ENCODE peak calls at places on chromosomes 4 and X, in four cellular contexts. W is endothelial cell of umbilical vein, O is suprapubic skin, Z is A549. Y is an unnamed sample.

GRCh38 chr4:165379662-165380061 is 854 bp downstream of the CPE start:
- DNase-seq in O (no peak), W (no peak), Z (no peak), Y (no peak)

GRCh38 chr4:147339116-147339515 is 141.8 kb upstream of the EDNRA start:
- DNase-seq in O (no peak), W (no peak), Z (no peak), Y (no peak)

GRCh38 chr4:176198316-176198903 is 3.0 kb upstream of the SPATA4 start:
- DNase-seq in Z (no peak), W (no peak), O (no peak), Y (peak)

GRCh38 chr4:106584590-106584989 is 216.0 kb upstream of the GIMD1 start:
- DNase-seq in W (no peak), Z (no peak), O (no peak), Y (no peak)

GRCh38 chrX:103254171-103254824 is 657 bp downstream of the TCEAL8 start:
- DNase-seq in Z (peak), W (peak), O (no peak), Y (peak)

GRCh38 chrX:48473718-48473990 is 2.3 kb upstream of the FTSJ1 start:
- DNase-seq in O (no peak), W (no peak), Z (no peak), Y (no peak)

GRCh38 chrX:86171366-86171765 is 23.1 kb downstream of the DACH2 start:
- DNase-seq in Z (peak), W (peak), O (no peak), Y (no peak)

GRCh38 chr4:165011403-165011802 is 20.4 kb upstream of the TRIM60 start:
- DNase-seq in O (no peak), W (no peak), Z (no peak), Y (no peak)

GRCh38 chrX:155279873-155280272 is 15.6 kb upstream of the RAB39B start:
- DNase-seq in O (no peak), W (no peak), Z (no peak), Y (no peak)

GRCh38 chrX:21675931-21676330 is 17.8 kb upstream of the KLHL34 start:
- DNase-seq in Z (no peak), W (no peak), O (no peak), Y (no peak)

GRCh38 chr4:168831585-168831918 is 178.5 kb downstream of the CBR4 start:
- DNase-seq in W (no peak), Z (no peak), O (no peak), Y (no peak)

GRCh38 chrX:109987884-109988283 is 15.0 kb upstream of the TMEM164 start:
- DNase-seq in W (peak), Z (no peak), O (no peak), Y (no peak)

GRCh38 chr4:154506253-154506652 is 14.7 kb upstream of the DCHS2 start:
- DNase-seq in W (peak), O (no peak), Z (peak), Y (no peak)

GRCh38 chrX:122565952-122566351 is 618.1 kb upstream of the GRIA3 start:
- DNase-seq in Z (peak), O (no peak), W (no peak), Y (no peak)

GRCh38 chr4:26823583-26823982 is 37.1 kb upstream of the STIM2 start:
- DNase-seq in Z (no peak), O (no peak), W (no peak), Y (no peak)

GRCh38 chrX:148723551-148723950 is 223.1 kb downstream of the AFF2 start:
- DNase-seq in O (no peak), Z (no peak), W (no peak), Y (no peak)

GRCh38 chr4:52996261-52997131 is 134.4 kb downstream of the RASL11B start:
- DNase-seq in W (peak), O (no peak), Z (no peak), Y (no peak)

GRCh38 chrX:132815643-132816042 is 142.8 kb downstream of the HS6ST2 start:
- DNase-seq in W (no peak), O (no peak), Z (no peak), Y (no peak)

GRCh38 chrX:37350034-37350365 is 836 bp downstream of the PRRG1 start:
- DNase-seq in O (no peak), Z (peak), W (peak), Y (no peak)

GRCh38 chr4:1244978-1245471 is 3.9 kb downstream of the CTBP1 start:
- DNase-seq in Z (no peak), O (peak), W (no peak), Y (peak)

GRCh38 chr4:28092610-28093009 is 1232.0 kb downstream of the STIM2 start:
- DNase-seq in O (no peak), W (no peak), Z (no peak), Y (no peak)

GRCh38 chrX:63713510-63713909 is 71.5 kb downstream of the ARHGEF9 start:
- DNase-seq in W (peak), O (no peak), Z (no peak), Y (no peak)

GRCh38 chr4:185128272-185129119 is 14.6 kb upstream of the SLC25A4 start:
- DNase-seq in Z (peak), O (no peak), W (peak), Y (peak)

GRCh38 chrX:136067946-136068345 is 79.4 kb upstream of the FHL1 start:
- DNase-seq in O (no peak), Z (no peak), W (no peak), Y (no peak)

GRCh38 chr4:101528526-101528925 is 181.2 kb upstream of the PPP3CA start:
- DNase-seq in W (no peak), Z (no peak), O (no peak), Y (no peak)

GRCh38 chrX:118633530-118633929 is 93.9 kb upstream of the IL13RA1 start:
- DNase-seq in Z (no peak), W (no peak), O (no peak), Y (no peak)

GRCh38 chr4:1211951-1212545 is 36.9 kb downstream of the CTBP1 start:
- DNase-seq in O (no peak), W (no peak), Z (no peak), Y (peak)

GRCh38 chr4:113481820-113482219 is 279.7 kb downstream of the CAMK2D start:
- DNase-seq in Z (no peak), O (no peak), W (no peak), Y (no peak)

GRCh38 chr4:183118585-183118984 is 19.5 kb downstream of the WWC2 start:
- DNase-seq in O (no peak), Z (no peak), W (peak), Y (no peak)

GRCh38 chrX:153931151-153931550 is 3.7 kb downstream of the NAA10 start:
- DNase-seq in O (no peak), Z (no peak), W (no peak), Y (no peak)

GRCh38 chr4:175306436-175306835 is 388.3 kb downstream of the ADAM29 start:
- DNase-seq in W (no peak), Z (peak), O (no peak), Y (no peak)

GRCh38 chrX:121254336-121254735 is 206.9 kb downstream of the GLUD2 start:
- DNase-seq in O (no peak), Z (peak), W (no peak), Y (no peak)

GRCh38 chr4:4726051-4726450 is 133.4 kb upstream of the MSX1 start:
- DNase-seq in O (peak), W (no peak), Z (peak), Y (no peak)

GRCh38 chr4:74547042-74547441 is 102.1 kb downstream of the AREG start:
- DNase-seq in O (no peak), Z (no peak), W (peak), Y (no peak)

GRCh38 chr4:79341893-79342653 is 16.2 kb upstream of the NAA11 start:
- DNase-seq in Z (no peak), W (no peak), O (no peak), Y (no peak)

GRCh38 chr4:3660086-3660927 is 105.9 kb upstream of the ADRA2C start:
- DNase-seq in Z (no peak), O (no peak), W (no peak), Y (no peak)

GRCh38 chr4:140743194-140743931 is 12.8 kb downstream of the TBC1D9 start:
- DNase-seq in W (peak), Z (peak), O (no peak), Y (no peak)

GRCh38 chrX:17375361-17375630 is 296 bp downstream of the NHS start:
- DNase-seq in O (no peak), W (no peak), Z (no peak), Y (no peak)

GRCh38 chrX:17376381-17377046 is 1.5 kb downstream of the NHS start:
- DNase-seq in Z (peak), W (no peak), O (no peak), Y (no peak)

GRCh38 chrX:17374619-17375360 is at the start of gene NHS:
- DNase-seq in Z (peak), O (no peak), W (peak), Y (peak)

GRCh38 chrX:17377047-17377692 is 2.2 kb downstream of the NHS start:
- DNase-seq in Z (peak), W (peak), O (no peak), Y (no peak)

GRCh38 chrX:17375631-17376380 is 806 bp downstream of the NHS start:
- DNase-seq in Z (peak), O (no peak), W (peak), Y (no peak)
- H3K4me3 ChIP-seq in Z (peak), O (peak), W (peak), Y (peak)

GRCh38 chr4:10455133-10455532 is 2.1 kb downstream of the ZNF518B start:
- DNase-seq in W (no peak), Z (no peak), O (no peak), Y (no peak)
- H3K4me3 ChIP-seq in W (no peak), Z (no peak), O (no peak), Y (no peak)

DNA sequence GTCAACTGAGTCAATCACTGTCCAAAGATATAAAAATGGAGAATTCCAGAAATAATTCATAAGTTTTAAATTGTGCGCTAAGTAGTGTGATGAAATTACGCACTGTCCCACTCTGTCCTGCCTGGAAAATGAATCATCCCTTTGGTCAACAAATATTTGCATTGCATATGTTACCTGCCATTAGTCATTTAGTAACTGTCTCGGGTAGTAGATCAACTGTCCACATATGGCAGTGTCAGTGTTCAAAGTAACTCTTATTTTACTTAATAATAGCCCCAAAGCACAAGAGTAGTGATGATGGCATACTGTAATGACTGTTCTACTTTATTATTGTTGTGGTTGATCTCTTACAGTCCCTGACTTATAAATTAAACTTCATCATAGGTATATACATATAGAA is 3.4 kb downstream of the YTHDC1 start:
- DNase-seq in W (no peak), Z (peak), O (no peak), Y (no peak)
- H3K4me3 ChIP-seq in W (no peak), Z (peak), O (no peak), Y (no peak)

GRCh38 chr4:150078996-150079581 is 844 bp downstream of the DCLK2 start:
- DNase-seq in Z (peak), O (no peak), W (no peak), Y (peak)
- H3K4me3 ChIP-seq in Z (peak), O (peak), W (peak), Y (peak)

GRCh38 chrX:72142094-72142843 is 10.6 kb upstream of the RTL5 start:
- DNase-seq in Z (no peak), O (no peak), W (no peak), Y (no peak)
- H3K4me3 ChIP-seq in Z (no peak), O (no peak), W (no peak), Y (no peak)